ENCODE peak calls at places on chromosomes 16 and 17, in eight cellular contexts. One of them, this sample, is unnamed.

GRCh38 chr17:38572665-38573365 is 32.9 kb downstream of the SRCIN1 start:
- DNase-seq in AG20443: peak
- DNase-seq in SW 1271: no peak
- DNase-seq in left colon: no peak
- DNase-seq in heart right ventricle: no peak
- DNase-seq in iPS DF 6.9: no peak
- DNase-seq in epithelial cell of prostate: no peak
- DNase-seq in HuH-7: peak
- DNase-seq in this sample: peak

GRCh38 chr16:14304891-14305459 is 233.9 kb downstream of the MRTFB start:
- DNase-seq in left colon: no peak
- DNase-seq in AG20443: no peak
- DNase-seq in SW 1271: no peak
- DNase-seq in heart right ventricle: no peak
- DNase-seq in epithelial cell of prostate: no peak
- DNase-seq in iPS DF 6.9: no peak
- DNase-seq in HuH-7: no peak
- DNase-seq in this sample: no peak

GRCh38 chr16:19521471-19522368 is at the start of gene GDE1:
- DNase-seq in epithelial cell of prostate: peak
- DNase-seq in left colon: peak
- DNase-seq in HuH-7: peak
- DNase-seq in AG20443: peak
- DNase-seq in iPS DF 6.9: peak
- DNase-seq in SW 1271: peak
- DNase-seq in heart right ventricle: peak
- DNase-seq in this sample: peak

GRCh38 chr16:85812811-85813700 is 13.6 kb downstream of the COX4I1 start:
- DNase-seq in HuH-7: no peak
- DNase-seq in iPS DF 6.9: no peak
- DNase-seq in SW 1271: no peak
- DNase-seq in left colon: no peak
- DNase-seq in heart right ventricle: no peak
- DNase-seq in epithelial cell of prostate: no peak
- DNase-seq in AG20443: no peak
- DNase-seq in this sample: no peak

GRCh38 chr16:73037845-73038570 is 9.9 kb downstream of the ZFHX3 start:
- DNase-seq in heart right ventricle: no peak
- DNase-seq in SW 1271: no peak
- DNase-seq in iPS DF 6.9: no peak
- DNase-seq in epithelial cell of prostate: no peak
- DNase-seq in left colon: no peak
- DNase-seq in HuH-7: no peak
- DNase-seq in AG20443: no peak
- DNase-seq in this sample: peak

GRCh38 chr17:76791053-76791980 is 53.4 kb downstream of the MFSD11 start:
- DNase-seq in left colon: peak
- DNase-seq in iPS DF 6.9: no peak
- DNase-seq in epithelial cell of prostate: no peak
- DNase-seq in heart right ventricle: no peak
- DNase-seq in SW 1271: peak
- DNase-seq in HuH-7: no peak
- DNase-seq in AG20443: peak
- DNase-seq in this sample: no peak

GRCh38 chr16:51556694-51557327 is 405.7 kb upstream of the SALL1 start:
- DNase-seq in left colon: no peak
- DNase-seq in heart right ventricle: no peak
- DNase-seq in AG20443: peak
- DNase-seq in SW 1271: no peak
- DNase-seq in HuH-7: no peak
- DNase-seq in epithelial cell of prostate: peak
- DNase-seq in iPS DF 6.9: no peak
- DNase-seq in this sample: no peak

GRCh38 chr17:27502526-27503324 is 46.5 kb downstream of the KSR1 start:
- DNase-seq in epithelial cell of prostate: no peak
- DNase-seq in iPS DF 6.9: no peak
- DNase-seq in SW 1271: no peak
- DNase-seq in left colon: no peak
- DNase-seq in heart right ventricle: no peak
- DNase-seq in AG20443: peak
- DNase-seq in HuH-7: no peak
- DNase-seq in this sample: peak

GRCh38 chr17:7218774-7219173 is 862 bp downstream of the DLG4 start:
- DNase-seq in AG20443: no peak
- DNase-seq in epithelial cell of prostate: no peak
- DNase-seq in left colon: no peak
- DNase-seq in heart right ventricle: no peak
- DNase-seq in HuH-7: no peak
- DNase-seq in SW 1271: no peak
- DNase-seq in iPS DF 6.9: no peak
- DNase-seq in this sample: no peak

GRCh38 chr16:3736116-3736515 is 18.8 kb upstream of the TRAP1 start:
- DNase-seq in epithelial cell of prostate: no peak
- DNase-seq in heart right ventricle: no peak
- DNase-seq in iPS DF 6.9: no peak
- DNase-seq in HuH-7: no peak
- DNase-seq in AG20443: no peak
- DNase-seq in SW 1271: no peak
- DNase-seq in left colon: no peak
- DNase-seq in this sample: no peak

GRCh38 chr16:73071131-73071940 is 23.4 kb upstream of the ZFHX3 start:
- DNase-seq in AG20443: peak
- DNase-seq in left colon: peak
- DNase-seq in SW 1271: no peak
- DNase-seq in epithelial cell of prostate: no peak
- DNase-seq in iPS DF 6.9: no peak
- DNase-seq in heart right ventricle: no peak
- DNase-seq in HuH-7: no peak
- DNase-seq in this sample: no peak

GRCh38 chr17:10135539-10136257 is 62.7 kb downstream of the GAS7 start:
- DNase-seq in SW 1271: no peak
- DNase-seq in HuH-7: no peak
- DNase-seq in epithelial cell of prostate: no peak
- DNase-seq in iPS DF 6.9: no peak
- DNase-seq in heart right ventricle: no peak
- DNase-seq in AG20443: peak
- DNase-seq in left colon: peak
- DNase-seq in this sample: no peak